ENCODE peak calls at places on chromosomes 4 and X, in seven cellular contexts. F is sciatic nerve; C is activated naive CD8-positive, alpha-beta T cell treated with anti-CD3 and anti-CD28 coated beads, Interleukin-2, amount 50 U/mL, for 24 hours; U is PC-3; B is activated T-helper 17 cell treated with anti-CD3 and anti-CD28 coated beads, Interleukin-2, amount 50 U/mL, for 72 hours; D is T-cell; Q is stimulated activated naive CD8-positive, alpha-beta T cell treated with anti-CD3 and anti-CD28 coated beads, Interleukin-15, amount 100 ng/mL, for 72 hours. Y is an unnamed sample.

GRCh38 chr4:25358515-25359275 is 18.4 kb upstream of the ANAPC4 start:
- ATAC-seq in F (no peak), C (no peak), U (no peak), B (no peak), D (no peak), Q (no peak), Y (no peak)

GRCh38 chr4:79638735-79639134 is 230.7 kb upstream of the GK2 start:
- ATAC-seq in F (no peak), C (no peak), U (no peak), B (no peak), D (no peak), Q (no peak), Y (no peak)

GRCh38 chr4:156575430-156576073 is 396.0 kb downstream of the PDGFC start:
- ATAC-seq in F (no peak), C (no peak), U (no peak), B (no peak), D (no peak), Q (no peak), Y (no peak)

GRCh38 chr4:100009490-100009889 is 59.4 kb upstream of the H2AZ1 start:
- ATAC-seq in F (no peak), C (no peak), U (peak), B (no peak), D (no peak), Q (no peak), Y (no peak)

GRCh38 chr4:186606593-186606992 is 51.2 kb upstream of the MTNR1A start:
- ATAC-seq in F (no peak), C (no peak), U (no peak), B (no peak), D (no peak), Q (no peak), Y (no peak)

GRCh38 chr4:107708225-107708624 is 11.8 kb downstream of the PAPSS1 start:
- ATAC-seq in F (no peak), C (no peak), U (no peak), B (no peak), D (no peak), Q (no peak), Y (no peak)

GRCh38 chrX:81114757-81115156 is 87.0 kb downstream of the HMGN5 start:
- ATAC-seq in F (no peak), C (no peak), U (no peak), B (no peak), D (no peak), Q (no peak), Y (no peak)

GRCh38 chr4:85825937-85826678 is 351.2 kb downstream of the ARHGAP24 start:
- ATAC-seq in F (peak), C (no peak), U (no peak), B (no peak), D (no peak), Q (no peak), Y (peak)

GRCh38 chr4:127622923-127623754 is 9.6 kb upstream of the INTU start:
- ATAC-seq in F (peak), C (peak), U (no peak), B (peak), D (peak), Q (peak), Y (peak)

GRCh38 chrX:125681507-125681906 is 361.8 kb downstream of the TEX13C start:
- ATAC-seq in F (no peak), C (no peak), U (no peak), B (no peak), D (no peak), Q (no peak), Y (no peak)

GRCh38 chr4:149404143-149404542 is 411.5 kb downstream of the IQCM start:
- ATAC-seq in F (no peak), C (no peak), U (no peak), B (no peak), D (no peak), Q (no peak), Y (no peak)

GRCh38 chr4:6732441-6733357 is 16.7 kb downstream of the BLOC1S4 start:
- ATAC-seq in F (peak), C (peak), U (peak), B (no peak), D (no peak), Q (no peak), Y (peak)

GRCh38 chr4:85717366-85717765 is 242.4 kb downstream of the ARHGAP24 start:
- ATAC-seq in F (no peak), C (no peak), U (no peak), B (no peak), D (no peak), Q (no peak), Y (no peak)